ENCODE peak calls at places on chromosomes 12 and 14, in five cellular contexts. One of them, this sample, is unnamed.

GRCh38 chr14:92458959-92459478 is 54.6 kb upstream of the RIN3 start:
- DNase-seq in body of pancreas: no peak
- DNase-seq in fibroblast of mammary gland: no peak
- DNase-seq in left lung: no peak
- DNase-seq in epithelial cell of esophagus: no peak
- DNase-seq in this sample: no peak

GRCh38 chr12:91140660-91141045 is 29.4 kb upstream of the LUM start:
- DNase-seq in left lung: no peak
- DNase-seq in fibroblast of mammary gland: peak; percentile 82
- DNase-seq in epithelial cell of esophagus: no peak
- DNase-seq in body of pancreas: no peak
- DNase-seq in this sample: peak; percentile 82

GRCh38 chr14:35046751-35047536 is 872 bp downstream of the FAM177A1 start:
- DNase-seq in body of pancreas: peak; percentile 61
- DNase-seq in epithelial cell of esophagus: peak; percentile 62
- DNase-seq in left lung: peak; percentile 63
- DNase-seq in fibroblast of mammary gland: peak; percentile 40
- DNase-seq in this sample: no peak

GRCh38 chr12:42590324-42590934 is 883 bp upstream of the PRICKLE1 start:
- DNase-seq in body of pancreas: peak; percentile 50
- DNase-seq in left lung: peak; percentile 34
- DNase-seq in epithelial cell of esophagus: peak; percentile 28
- DNase-seq in fibroblast of mammary gland: no peak
- DNase-seq in this sample: no peak

GRCh38 chr14:51828017-51828797 is 32.2 kb upstream of the GNG2 start:
- DNase-seq in fibroblast of mammary gland: peak; percentile 61
- DNase-seq in body of pancreas: no peak
- DNase-seq in left lung: peak; percentile 52
- DNase-seq in epithelial cell of esophagus: peak; percentile 85
- DNase-seq in this sample: peak; percentile 61

GRCh38 chr12:122834921-122835692 is at the start of gene HIP1R:
- DNase-seq in body of pancreas: peak; percentile 69
- DNase-seq in fibroblast of mammary gland: no peak
- DNase-seq in left lung: no peak
- DNase-seq in epithelial cell of esophagus: peak; percentile 45
- DNase-seq in this sample: no peak

GRCh38 chr12:19945559-19946485 is 422.5 kb upstream of the PDE3A start:
- DNase-seq in left lung: no peak
- DNase-seq in fibroblast of mammary gland: peak; percentile 72
- DNase-seq in body of pancreas: no peak
- DNase-seq in epithelial cell of esophagus: no peak
- DNase-seq in this sample: peak; percentile 65

GRCh38 chr12:124835652-124836410 is 27.8 kb downstream of the SCARB1 start:
- DNase-seq in fibroblast of mammary gland: no peak
- DNase-seq in body of pancreas: no peak
- DNase-seq in epithelial cell of esophagus: peak; percentile 25
- DNase-seq in left lung: no peak
- DNase-seq in this sample: no peak

GRCh38 chr12:124774462-124775167 is 89.0 kb downstream of the SCARB1 start:
- DNase-seq in body of pancreas: no peak
- DNase-seq in fibroblast of mammary gland: peak; percentile 100
- DNase-seq in left lung: no peak
- DNase-seq in epithelial cell of esophagus: peak; percentile 86
- DNase-seq in this sample: peak; percentile 95

GRCh38 chr12:93591137-93591868 is 18.8 kb downstream of the SOCS2 start:
- DNase-seq in left lung: peak; percentile 83
- DNase-seq in fibroblast of mammary gland: peak; percentile 80
- DNase-seq in body of pancreas: peak; percentile 77
- DNase-seq in epithelial cell of esophagus: peak; percentile 60
- DNase-seq in this sample: peak; percentile 89

GRCh38 chr12:79635676-79636075 is 55.1 kb downstream of the PAWR start:
- DNase-seq in fibroblast of mammary gland: peak; percentile 56
- DNase-seq in epithelial cell of esophagus: peak; percentile 89
- DNase-seq in body of pancreas: no peak
- DNase-seq in left lung: no peak
- DNase-seq in this sample: peak; percentile 91

GRCh38 chr12:111024205-111024794 is 103.9 kb upstream of the MYL2 start:
- DNase-seq in left lung: peak; percentile 44
- DNase-seq in fibroblast of mammary gland: peak; percentile 25
- DNase-seq in epithelial cell of esophagus: peak; percentile 62
- DNase-seq in body of pancreas: peak; percentile 66
- DNase-seq in this sample: peak; percentile 3

GRCh38 chr12:92056290-92056689 is 89.4 kb downstream of the BTG1 start:
- DNase-seq in left lung: no peak
- DNase-seq in body of pancreas: no peak
- DNase-seq in fibroblast of mammary gland: no peak
- DNase-seq in epithelial cell of esophagus: no peak
- DNase-seq in this sample: no peak

GRCh38 chr12:119870462-119870861 is 6.7 kb downstream of the CIT start:
- DNase-seq in body of pancreas: no peak
- DNase-seq in left lung: no peak
- DNase-seq in epithelial cell of esophagus: no peak
- DNase-seq in fibroblast of mammary gland: peak; percentile 68
- DNase-seq in this sample: peak; percentile 69

GRCh38 chr12:108802666-108803036 is 54.7 kb downstream of the SSH1 start:
- DNase-seq in fibroblast of mammary gland: no peak
- DNase-seq in left lung: no peak
- DNase-seq in body of pancreas: no peak
- DNase-seq in epithelial cell of esophagus: no peak
- DNase-seq in this sample: no peak

GRCh38 chr14:63833728-63834127 is 19.1 kb upstream of the SYNE2 start:
- DNase-seq in body of pancreas: no peak
- DNase-seq in left lung: no peak
- DNase-seq in fibroblast of mammary gland: no peak
- DNase-seq in epithelial cell of esophagus: no peak
- DNase-seq in this sample: no peak

GRCh38 chr12:132329036-132329738 is at the start of gene GALNT9:
- DNase-seq in epithelial cell of esophagus: no peak
- DNase-seq in left lung: no peak
- DNase-seq in fibroblast of mammary gland: no peak
- DNase-seq in body of pancreas: no peak
- DNase-seq in this sample: no peak
- H3K4me3 ChIP-seq in epithelial cell of esophagus: no peak within 1 kb of the TSS
- H3K4me3 ChIP-seq in left lung: no peak within 1 kb of the TSS
- H3K4me3 ChIP-seq in fibroblast of mammary gland: no peak within 1 kb of the TSS
- H3K4me3 ChIP-seq in body of pancreas: no peak within 1 kb of the TSS
- H3K4me3 ChIP-seq in this sample: no peak within 1 kb of the TSS

DNA sequence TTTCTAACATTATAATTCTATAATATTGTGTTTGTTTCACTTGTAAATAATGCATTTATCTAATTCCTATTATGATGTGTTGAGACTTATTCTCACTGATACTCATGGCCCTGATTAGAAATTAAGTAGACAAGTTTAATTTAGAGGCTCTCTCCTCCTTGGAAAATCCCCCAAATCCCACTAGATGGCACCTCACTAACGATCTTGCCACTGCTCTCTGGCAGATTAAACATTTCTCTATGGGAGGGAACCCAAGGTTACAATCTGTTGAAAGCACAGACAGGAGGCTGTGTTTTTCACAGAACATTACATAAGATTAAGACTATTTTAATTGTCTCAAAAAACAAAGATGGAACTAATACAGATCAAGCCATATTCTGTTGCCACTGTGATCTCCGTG is 318.7 kb downstream of the LRFN5 start:
- DNase-seq in left lung: no peak
- DNase-seq in fibroblast of mammary gland: peak; percentile 31
- DNase-seq in body of pancreas: peak; percentile 5
- DNase-seq in epithelial cell of esophagus: peak; percentile 11
- DNase-seq in this sample: peak; percentile 2
- TF ChIP-seq CTCF in left lung: no peak
- TF ChIP-seq CTCF in fibroblast of mammary gland: peak; percentile 38
- TF ChIP-seq CTCF in body of pancreas: peak; percentile 16
- TF ChIP-seq CTCF in epithelial cell of esophagus: peak; percentile 25
- TF ChIP-seq CTCF in this sample: peak; percentile 22

GRCh38 chr14:61562321-61563161 is 132.8 kb upstream of the HIF1A start:
- DNase-seq in epithelial cell of esophagus: peak; percentile 99
- DNase-seq in fibroblast of mammary gland: peak; percentile 100
- DNase-seq in left lung: no peak
- DNase-seq in body of pancreas: peak; percentile 73
- DNase-seq in this sample: peak; percentile 100

GRCh38 chr14:61563162-61563511 is 132.2 kb upstream of the HIF1A start:
- DNase-seq in fibroblast of mammary gland: no peak
- DNase-seq in epithelial cell of esophagus: no peak
- DNase-seq in left lung: no peak
- DNase-seq in body of pancreas: peak; percentile 71
- DNase-seq in this sample: no peak

GRCh38 chr14:61561144-61561543 is 134.2 kb upstream of the HIF1A start:
- DNase-seq in body of pancreas: no peak
- DNase-seq in epithelial cell of esophagus: peak; percentile 45
- DNase-seq in fibroblast of mammary gland: peak; percentile 76
- DNase-seq in left lung: no peak
- DNase-seq in this sample: peak; percentile 83

GRCh38 chr14:61560323-61560722 is 135.0 kb upstream of the HIF1A start:
- DNase-seq in epithelial cell of esophagus: no peak
- DNase-seq in body of pancreas: no peak
- DNase-seq in left lung: no peak
- DNase-seq in fibroblast of mammary gland: peak; percentile 35
- DNase-seq in this sample: no peak

DNA sequence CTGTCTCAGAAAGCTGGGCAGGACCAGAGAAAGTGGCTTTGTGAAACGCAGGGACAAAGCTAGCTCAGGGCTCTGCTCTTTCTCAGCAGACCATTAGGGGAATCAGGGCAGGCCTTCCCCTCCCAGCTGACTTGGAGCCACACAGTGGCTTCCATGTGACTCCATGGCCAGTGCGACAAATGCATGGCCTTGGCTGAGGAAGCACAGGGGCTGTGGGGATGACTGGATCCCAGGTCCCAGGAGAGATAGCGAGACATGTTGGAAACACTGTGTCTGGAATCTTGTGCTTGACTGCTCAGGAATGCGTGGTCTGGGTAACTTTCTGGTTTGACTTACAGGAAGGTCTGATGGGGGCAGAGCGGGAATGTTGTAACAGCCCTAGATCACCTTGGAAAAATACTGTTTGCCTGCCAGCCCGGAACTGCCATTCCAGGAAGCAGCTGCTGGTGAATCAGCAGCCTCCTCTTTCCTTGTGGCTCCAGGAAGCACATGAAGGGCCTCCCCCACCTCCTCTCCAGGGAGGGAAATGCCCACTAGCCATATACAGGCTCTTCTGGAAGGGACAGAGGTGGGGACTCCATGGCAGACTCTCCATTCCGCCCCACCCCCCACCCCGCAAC is 133.5 kb upstream of the HIF1A start:
- DNase-seq in body of pancreas: peak; percentile 81
- DNase-seq in epithelial cell of esophagus: peak; percentile 98
- DNase-seq in left lung: peak; percentile 82
- DNase-seq in fibroblast of mammary gland: peak; percentile 98
- DNase-seq in this sample: peak; percentile 100
- H3K4me3 ChIP-seq in body of pancreas: no peak overlapping the region
- H3K4me3 ChIP-seq in epithelial cell of esophagus: no peak overlapping the region
- H3K4me3 ChIP-seq in left lung: no peak overlapping the region
- H3K4me3 ChIP-seq in fibroblast of mammary gland: no peak overlapping the region
- H3K4me3 ChIP-seq in this sample: no peak overlapping the region

GRCh38 chr12:120971299-120972180 is 6.8 kb upstream of the HNF1A start:
- DNase-seq in body of pancreas: peak; percentile 29
- DNase-seq in epithelial cell of esophagus: peak; percentile 74
- DNase-seq in left lung: no peak
- DNase-seq in fibroblast of mammary gland: peak; percentile 65
- DNase-seq in this sample: peak; percentile 60
- TF ChIP-seq CTCF in body of pancreas: peak; percentile 72
- TF ChIP-seq CTCF in epithelial cell of esophagus: peak; percentile 86
- TF ChIP-seq CTCF in left lung: peak; percentile 60
- TF ChIP-seq CTCF in fibroblast of mammary gland: peak; percentile 85
- TF ChIP-seq CTCF in this sample: peak; percentile 91

DNA sequence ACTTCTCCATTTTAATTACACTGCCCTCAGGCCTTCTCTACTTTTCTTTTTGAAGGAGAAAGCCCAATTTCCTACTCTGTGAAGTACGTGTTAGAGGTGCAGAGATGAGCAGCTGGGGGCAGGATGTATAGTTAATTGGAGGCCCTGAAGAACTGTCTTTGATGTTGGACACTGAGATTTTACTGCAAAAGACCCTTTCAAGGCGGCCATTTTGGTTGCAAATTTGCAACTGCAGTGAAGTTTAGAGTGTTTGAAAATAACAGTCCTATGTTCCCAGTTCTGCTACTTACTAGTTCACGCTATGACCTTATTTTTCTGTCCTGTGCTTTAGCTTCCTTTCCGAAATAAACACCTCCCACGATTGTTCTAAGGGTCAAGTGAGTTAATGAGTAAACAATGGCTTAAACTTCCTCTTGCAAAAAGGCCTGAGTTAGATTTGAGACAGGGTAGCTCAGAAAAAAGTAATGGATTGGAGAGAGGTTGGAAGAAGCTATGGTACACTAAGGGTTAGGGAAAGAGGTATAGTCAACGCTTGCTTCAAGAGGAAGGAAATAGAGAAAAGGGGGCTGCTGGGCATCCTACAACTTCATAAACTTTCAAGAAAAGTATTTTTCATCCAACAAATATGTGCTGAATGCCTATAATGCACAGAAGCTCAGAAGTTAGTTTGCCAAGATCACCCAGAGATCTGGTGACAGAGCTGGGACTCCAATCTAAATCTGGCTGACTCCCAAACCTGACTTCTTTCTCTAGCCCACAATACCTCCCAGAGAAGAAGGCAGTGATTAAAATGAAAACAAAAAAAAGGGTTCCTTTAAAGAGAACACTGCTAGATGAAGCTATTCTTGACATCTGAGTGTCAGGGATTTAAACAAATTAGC is 26.4 kb upstream of the DICER1 start:
- DNase-seq in body of pancreas: no peak
- DNase-seq in epithelial cell of esophagus: no peak
- DNase-seq in fibroblast of mammary gland: no peak
- DNase-seq in left lung: no peak
- DNase-seq in this sample: peak; percentile 11
- H3K4me3 ChIP-seq in body of pancreas: no peak overlapping the region
- H3K4me3 ChIP-seq in epithelial cell of esophagus: no peak overlapping the region
- H3K4me3 ChIP-seq in fibroblast of mammary gland: no peak overlapping the region
- H3K4me3 ChIP-seq in left lung: no peak overlapping the region
- H3K4me3 ChIP-seq in this sample: no peak overlapping the region

GRCh38 chr12:106080111-106080732 is 58.5 kb downstream of the NUAK1 start:
- DNase-seq in fibroblast of mammary gland: peak; percentile 43
- DNase-seq in body of pancreas: no peak
- DNase-seq in epithelial cell of esophagus: no peak
- DNase-seq in left lung: no peak
- DNase-seq in this sample: peak; percentile 99
- TF ChIP-seq CTCF in fibroblast of mammary gland: no peak
- TF ChIP-seq CTCF in body of pancreas: no peak
- TF ChIP-seq CTCF in epithelial cell of esophagus: no peak
- TF ChIP-seq CTCF in left lung: no peak
- TF ChIP-seq CTCF in this sample: no peak

GRCh38 chr12:53824001-53824716 is 72.4 kb upstream of the CISTR start:
- DNase-seq in body of pancreas: no peak
- DNase-seq in epithelial cell of esophagus: no peak
- DNase-seq in fibroblast of mammary gland: no peak
- DNase-seq in left lung: no peak
- DNase-seq in this sample: no peak
- H3K4me3 ChIP-seq in body of pancreas: no peak overlapping the region
- H3K4me3 ChIP-seq in epithelial cell of esophagus: no peak overlapping the region
- H3K4me3 ChIP-seq in fibroblast of mammary gland: no peak overlapping the region
- H3K4me3 ChIP-seq in left lung: no peak overlapping the region
- H3K4me3 ChIP-seq in this sample: no peak overlapping the region

GRCh38 chr14:21902561-21903199 is 229.1 kb upstream of the OR4E1 start:
- DNase-seq in epithelial cell of esophagus: no peak
- DNase-seq in left lung: no peak
- DNase-seq in body of pancreas: no peak
- DNase-seq in fibroblast of mammary gland: peak; percentile 5
- DNase-seq in this sample: no peak
- TF ChIP-seq CTCF in epithelial cell of esophagus: peak; percentile 35
- TF ChIP-seq CTCF in left lung: peak; percentile 29
- TF ChIP-seq CTCF in body of pancreas: peak; percentile 7
- TF ChIP-seq CTCF in fibroblast of mammary gland: peak; percentile 49
- TF ChIP-seq CTCF in this sample: no peak

This sample was measured in AG10803.